ENCODE peak calls at places on chromosomes 7 and 10, in five cellular contexts. One of them, this sample, is unnamed.

GRCh38 chr7:84248267-84248666 is 53.7 kb upstream of the SEMA3A start:
- DNase-seq in ovary: no peak
- DNase-seq in heart right ventricle: no peak
- DNase-seq in psoas muscle: no peak
- DNase-seq in choroid plexus epithelial cell: peak
- DNase-seq in this sample: no peak

GRCh38 chr7:105521027-105521730 is 892 bp downstream of the PUS7 start:
- DNase-seq in ovary: peak
- DNase-seq in psoas muscle: peak
- DNase-seq in choroid plexus epithelial cell: peak
- DNase-seq in heart right ventricle: peak
- DNase-seq in this sample: peak

GRCh38 chr10:12186324-12186723 is 9.4 kb downstream of the NUDT5 start:
- DNase-seq in heart right ventricle: no peak
- DNase-seq in ovary: no peak
- DNase-seq in choroid plexus epithelial cell: no peak
- DNase-seq in psoas muscle: no peak
- DNase-seq in this sample: peak

GRCh38 chr7:44647981-44648714 is 41.7 kb downstream of the OGDH start:
- DNase-seq in choroid plexus epithelial cell: no peak
- DNase-seq in psoas muscle: no peak
- DNase-seq in ovary: no peak
- DNase-seq in heart right ventricle: no peak
- DNase-seq in this sample: no peak

GRCh38 chr10:76920581-76920980 is 717.0 kb downstream of the KCNMA1 start:
- DNase-seq in ovary: no peak
- DNase-seq in psoas muscle: no peak
- DNase-seq in heart right ventricle: no peak
- DNase-seq in choroid plexus epithelial cell: no peak
- DNase-seq in this sample: no peak

GRCh38 chr10:118977022-118977599 is 52.4 kb upstream of the NANOS1 start:
- DNase-seq in psoas muscle: no peak
- DNase-seq in heart right ventricle: no peak
- DNase-seq in choroid plexus epithelial cell: no peak
- DNase-seq in ovary: no peak
- DNase-seq in this sample: no peak

GRCh38 chr10:59587756-59588140 is 121.9 kb downstream of the SLC16A9 start:
- DNase-seq in psoas muscle: no peak
- DNase-seq in ovary: no peak
- DNase-seq in choroid plexus epithelial cell: no peak
- DNase-seq in heart right ventricle: no peak
- DNase-seq in this sample: no peak

GRCh38 chr10:112244197-112244596 is 39.0 kb upstream of the TECTB start:
- DNase-seq in psoas muscle: no peak
- DNase-seq in heart right ventricle: no peak
- DNase-seq in choroid plexus epithelial cell: no peak
- DNase-seq in ovary: no peak
- DNase-seq in this sample: no peak

GRCh38 chr10:76353124-76353851 is 921.9 kb downstream of the LRMDA start:
- DNase-seq in heart right ventricle: no peak
- DNase-seq in psoas muscle: no peak
- DNase-seq in ovary: no peak
- DNase-seq in choroid plexus epithelial cell: no peak
- DNase-seq in this sample: no peak

GRCh38 chr10:21242915-21243314 is 282.6 kb downstream of the SKIDA1 start:
- DNase-seq in heart right ventricle: no peak
- DNase-seq in choroid plexus epithelial cell: no peak
- DNase-seq in psoas muscle: no peak
- DNase-seq in ovary: no peak
- DNase-seq in this sample: no peak

GRCh38 chr10:21171197-21171935 is 274.3 kb upstream of the NEBL start:
- DNase-seq in choroid plexus epithelial cell: peak
- DNase-seq in psoas muscle: no peak
- DNase-seq in heart right ventricle: no peak
- DNase-seq in ovary: no peak
- DNase-seq in this sample: peak

GRCh38 chr10:86346794-86347665 is 19.6 kb downstream of the GRID1 start:
- DNase-seq in heart right ventricle: no peak
- DNase-seq in ovary: no peak
- DNase-seq in psoas muscle: no peak
- DNase-seq in choroid plexus epithelial cell: no peak
- DNase-seq in this sample: no peak

GRCh38 chr10:62046522-62047239 is 145.2 kb downstream of the ARID5B start:
- DNase-seq in choroid plexus epithelial cell: peak
- DNase-seq in heart right ventricle: no peak
- DNase-seq in psoas muscle: no peak
- DNase-seq in ovary: no peak
- DNase-seq in this sample: peak

GRCh38 chr10:79342295-79342761 is 4.9 kb upstream of the PPIF start:
- DNase-seq in heart right ventricle: no peak
- DNase-seq in ovary: peak
- DNase-seq in psoas muscle: no peak
- DNase-seq in choroid plexus epithelial cell: no peak
- DNase-seq in this sample: no peak

GRCh38 chr10:99234739-99235468 is 748 bp downstream of the HPSE2 start:
- DNase-seq in heart right ventricle: no peak
- DNase-seq in ovary: no peak
- DNase-seq in choroid plexus epithelial cell: peak
- DNase-seq in psoas muscle: no peak
- DNase-seq in this sample: no peak

GRCh38 chr7:76233538-76234281 is 32.0 kb downstream of the SRRM3 start:
- DNase-seq in choroid plexus epithelial cell: no peak
- DNase-seq in ovary: no peak
- DNase-seq in heart right ventricle: no peak
- DNase-seq in psoas muscle: no peak
- DNase-seq in this sample: no peak

GRCh38 chr7:46391215-46391614 is 470.1 kb upstream of the IGFBP3 start:
- DNase-seq in ovary: no peak
- DNase-seq in psoas muscle: no peak
- DNase-seq in heart right ventricle: no peak
- DNase-seq in choroid plexus epithelial cell: peak
- DNase-seq in this sample: no peak

GRCh38 chr10:79301754-79302530 is 45.3 kb upstream of the PPIF start:
- DNase-seq in heart right ventricle: no peak
- DNase-seq in choroid plexus epithelial cell: no peak
- DNase-seq in psoas muscle: no peak
- DNase-seq in ovary: no peak
- DNase-seq in this sample: no peak

GRCh38 chr10:4519691-4520402 is 306.2 kb upstream of the AKR1E2 start:
- DNase-seq in choroid plexus epithelial cell: peak
- DNase-seq in heart right ventricle: no peak
- DNase-seq in ovary: no peak
- DNase-seq in psoas muscle: no peak
- DNase-seq in this sample: no peak

GRCh38 chr10:133364645-133365431 is 7.0 kb upstream of the FUOM start:
- DNase-seq in choroid plexus epithelial cell: no peak
- DNase-seq in heart right ventricle: no peak
- DNase-seq in ovary: no peak
- DNase-seq in psoas muscle: no peak
- DNase-seq in this sample: no peak

GRCh38 chr10:43955978-43956377 is 307.3 kb upstream of the ZNF32 start:
- DNase-seq in psoas muscle: no peak
- DNase-seq in choroid plexus epithelial cell: no peak
- DNase-seq in ovary: no peak
- DNase-seq in heart right ventricle: no peak
- DNase-seq in this sample: no peak

GRCh38 chr10:391304-391703 is 256.0 kb downstream of the ZMYND11 start:
- DNase-seq in ovary: no peak
- DNase-seq in heart right ventricle: no peak
- DNase-seq in choroid plexus epithelial cell: no peak
- DNase-seq in psoas muscle: no peak
- DNase-seq in this sample: no peak

GRCh38 chr7:122303971-122304603 is 463 bp downstream of the FEZF1 start:
- DNase-seq in heart right ventricle: no peak
- DNase-seq in ovary: peak
- DNase-seq in choroid plexus epithelial cell: no peak
- DNase-seq in psoas muscle: no peak
- DNase-seq in this sample: no peak

GRCh38 chr7:142795339-142795863 is 24.6 kb downstream of the PRSS2 start:
- DNase-seq in heart right ventricle: no peak
- DNase-seq in choroid plexus epithelial cell: no peak
- DNase-seq in psoas muscle: no peak
- DNase-seq in ovary: no peak
- DNase-seq in this sample: peak

GRCh38 chr7:96679886-96680285 is 29.8 kb downstream of the SEM1 start:
- DNase-seq in ovary: no peak
- DNase-seq in psoas muscle: no peak
- DNase-seq in choroid plexus epithelial cell: no peak
- DNase-seq in heart right ventricle: no peak
- DNase-seq in this sample: no peak

GRCh38 chr7:37354661-37355131 is 94.0 kb downstream of the ELMO1 start:
- DNase-seq in psoas muscle: peak
- DNase-seq in ovary: peak
- DNase-seq in choroid plexus epithelial cell: peak
- DNase-seq in heart right ventricle: peak
- DNase-seq in this sample: peak

GRCh38 chr10:70139151-70139996 is 6.7 kb upstream of the AIFM2 start:
- DNase-seq in heart right ventricle: no peak
- DNase-seq in ovary: no peak
- DNase-seq in choroid plexus epithelial cell: no peak
- DNase-seq in psoas muscle: no peak
- DNase-seq in this sample: no peak
- TF ChIP-seq CTCF in heart right ventricle: no peak
- TF ChIP-seq CTCF in ovary: no peak
- TF ChIP-seq CTCF in choroid plexus epithelial cell: no peak
- TF ChIP-seq CTCF in psoas muscle: no peak
- TF ChIP-seq CTCF in this sample: no peak

DNA sequence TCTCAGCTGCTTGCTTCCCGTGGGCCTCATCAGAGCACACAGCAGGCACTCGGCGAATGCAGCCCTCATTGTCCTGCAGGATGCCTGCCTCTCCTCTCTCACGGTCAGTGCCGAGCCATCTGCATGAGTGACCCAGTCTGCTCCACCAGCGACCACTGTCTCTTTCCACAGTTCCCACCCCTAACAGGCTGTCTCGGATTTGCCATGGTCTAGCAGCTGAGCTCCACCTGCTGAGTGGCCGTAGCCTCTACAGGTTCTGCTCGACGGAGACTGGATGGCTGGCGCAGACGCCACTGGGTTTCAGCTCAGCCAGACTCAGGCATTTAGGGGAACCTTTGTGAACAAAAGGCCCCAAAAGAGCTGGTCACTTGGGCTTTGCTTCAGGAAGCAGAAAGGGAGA is 209.4 kb upstream of the FOXK1 start:
- DNase-seq in ovary: no peak
- DNase-seq in heart right ventricle: no peak
- DNase-seq in choroid plexus epithelial cell: no peak
- DNase-seq in psoas muscle: no peak
- DNase-seq in this sample: no peak
- TF ChIP-seq CTCF in ovary: no peak
- TF ChIP-seq CTCF in heart right ventricle: no peak
- TF ChIP-seq CTCF in choroid plexus epithelial cell: no peak
- TF ChIP-seq CTCF in psoas muscle: no peak
- TF ChIP-seq CTCF in this sample: no peak

DNA sequence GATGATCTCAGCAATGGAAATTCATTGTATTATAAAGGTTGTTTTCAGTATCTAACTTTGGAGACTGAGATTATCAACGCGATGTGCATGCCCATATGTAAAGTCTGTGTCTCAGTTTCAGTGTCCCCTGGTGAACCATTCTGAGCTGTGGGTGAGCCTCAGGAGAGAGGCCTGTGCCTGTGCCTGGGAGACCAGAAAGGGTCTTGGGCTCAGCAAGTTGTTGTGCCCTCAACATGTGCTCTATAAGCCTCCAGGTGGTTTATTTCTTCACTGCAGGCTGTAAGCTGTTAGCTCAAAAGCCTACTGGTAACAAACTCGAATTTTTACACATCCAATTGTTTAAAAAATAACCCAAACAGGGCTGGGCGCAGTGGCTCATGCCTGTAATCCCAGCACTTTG is 151.9 kb downstream of the PKD1L1 start:
- DNase-seq in choroid plexus epithelial cell: no peak
- DNase-seq in heart right ventricle: no peak
- DNase-seq in psoas muscle: no peak
- DNase-seq in ovary: no peak
- DNase-seq in this sample: no peak
- TF ChIP-seq CTCF in choroid plexus epithelial cell: peak
- TF ChIP-seq CTCF in heart right ventricle: no peak
- TF ChIP-seq CTCF in psoas muscle: no peak
- TF ChIP-seq CTCF in ovary: no peak
- TF ChIP-seq CTCF in this sample: no peak

GRCh38 chr10:36778600-36778999 is 346.8 kb upstream of the ANKRD30A start:
- DNase-seq in heart right ventricle: no peak
- DNase-seq in ovary: no peak
- DNase-seq in psoas muscle: no peak
- DNase-seq in choroid plexus epithelial cell: no peak
- DNase-seq in this sample: no peak

GRCh38 chr10:36773652-36774051 is 351.7 kb upstream of the ANKRD30A start:
- DNase-seq in psoas muscle: no peak
- DNase-seq in heart right ventricle: no peak
- DNase-seq in choroid plexus epithelial cell: no peak
- DNase-seq in ovary: no peak
- DNase-seq in this sample: no peak

GRCh38 chr10:36783400-36783799 is 342.0 kb upstream of the ANKRD30A start:
- DNase-seq in heart right ventricle: no peak
- DNase-seq in psoas muscle: no peak
- DNase-seq in choroid plexus epithelial cell: no peak
- DNase-seq in ovary: no peak
- DNase-seq in this sample: no peak

GRCh38 chr10:36781570-36781969 is 343.8 kb upstream of the ANKRD30A start:
- DNase-seq in heart right ventricle: no peak
- DNase-seq in choroid plexus epithelial cell: no peak
- DNase-seq in psoas muscle: no peak
- DNase-seq in ovary: no peak
- DNase-seq in this sample: no peak

GRCh38 chr10:36779238-36779846 is 346.1 kb upstream of the ANKRD30A start:
- DNase-seq in choroid plexus epithelial cell: peak
- DNase-seq in psoas muscle: no peak
- DNase-seq in heart right ventricle: peak
- DNase-seq in ovary: no peak
- DNase-seq in this sample: no peak
- TF ChIP-seq CTCF in choroid plexus epithelial cell: peak
- TF ChIP-seq CTCF in psoas muscle: peak
- TF ChIP-seq CTCF in heart right ventricle: peak
- TF ChIP-seq CTCF in ovary: peak
- TF ChIP-seq CTCF in this sample: no peak

GRCh38 chr10:7872041-7872442 is 53.7 kb downstream of the TAF3 start:
- DNase-seq in heart right ventricle: no peak
- DNase-seq in choroid plexus epithelial cell: peak
- DNase-seq in psoas muscle: no peak
- DNase-seq in ovary: no peak
- DNase-seq in this sample: no peak
- TF ChIP-seq CTCF in heart right ventricle: peak
- TF ChIP-seq CTCF in choroid plexus epithelial cell: peak
- TF ChIP-seq CTCF in psoas muscle: peak
- TF ChIP-seq CTCF in ovary: peak
- TF ChIP-seq CTCF in this sample: peak

DNA sequence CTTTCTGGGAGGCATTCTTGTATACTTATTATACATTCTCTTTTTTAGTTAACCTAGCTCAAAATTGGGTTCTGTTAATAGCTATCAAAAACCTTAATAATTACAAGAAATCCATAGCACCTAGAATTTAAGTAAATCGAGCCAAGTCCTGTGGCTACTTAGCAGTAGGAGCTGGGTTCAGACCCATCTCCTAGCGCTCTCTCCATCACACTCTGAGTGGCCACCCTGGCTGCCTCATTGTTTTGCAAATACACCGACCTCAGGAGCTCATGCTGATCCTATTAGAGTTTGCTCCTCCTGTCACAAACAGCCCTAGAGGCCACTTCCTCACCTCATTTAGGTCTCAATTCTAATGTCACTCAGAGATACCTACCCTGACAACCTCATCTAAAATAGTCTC is 46.2 kb upstream of the OSBPL3 start:
- DNase-seq in choroid plexus epithelial cell: no peak
- DNase-seq in heart right ventricle: no peak
- DNase-seq in psoas muscle: no peak
- DNase-seq in ovary: no peak
- DNase-seq in this sample: no peak
- TF ChIP-seq CTCF in choroid plexus epithelial cell: no peak
- TF ChIP-seq CTCF in heart right ventricle: no peak
- TF ChIP-seq CTCF in psoas muscle: no peak
- TF ChIP-seq CTCF in ovary: no peak
- TF ChIP-seq CTCF in this sample: no peak

This sample was measured in activated CD8-positive, alpha-beta T cell treated with anti-CD3 and anti-CD28 coated beads for 36 hours.